ENCODE peak calls at places on chromosomes 16 and 17, in five cellular contexts. A is NCI-H2171 treated with DMSO at 0.1 percent for 48 hours, L is NCI-H1048, K is fibroblast of villous mesenchyme, F is cardiac muscle cell. Q is an unnamed sample.

GRCh38 chr17:11140028-11140427 is 101.0 kb upstream of the SHISA6 start:
- DNase-seq in A (no peak), L (no peak), K (no peak), F (no peak), Q (no peak)

GRCh38 chr16:86066755-86067154 is 167.8 kb downstream of the IRF8 start:
- DNase-seq in A (no peak), L (no peak), K (no peak), F (no peak), Q (no peak)

GRCh38 chr16:74586948-74587347 is 20.0 kb downstream of the GLG1 start:
- DNase-seq in A (no peak), L (no peak), K (no peak), F (no peak), Q (no peak)

GRCh38 chr16:67943619-67944503 is at the start of gene LCAT:
- DNase-seq in A (no peak), L (no peak), K (peak; percentile 43), F (no peak), Q (no peak)

GRCh38 chr16:51156836-51157235 is 5.8 kb upstream of the SALL1 start:
- DNase-seq in A (no peak), L (no peak), K (no peak), F (no peak), Q (no peak)

GRCh38 chr16:1119766-1120611 is 23.9 kb upstream of the C1QTNF8 start:
- DNase-seq in A (no peak), L (no peak), K (no peak), F (no peak), Q (no peak)

GRCh38 chr16:88534731-88535141 is 35.5 kb upstream of the ZC3H18 start:
- DNase-seq in A (no peak), L (no peak), K (peak; percentile 42), F (peak; percentile 58), Q (no peak)

GRCh38 chr16:85699628-85700027 is 10.9 kb upstream of the GINS2 start:
- DNase-seq in A (no peak), L (no peak), K (peak; percentile 16), F (peak; percentile 68), Q (peak; percentile 56)

GRCh38 chr17:14719942-14720341 is 419.1 kb downstream of the HS3ST3B1 start:
- DNase-seq in A (no peak), L (no peak), K (no peak), F (no peak), Q (no peak)

GRCh38 chr17:72077326-72077960 is 43.4 kb upstream of the SOX9 start:
- DNase-seq in A (no peak), L (no peak), K (no peak), F (no peak), Q (no peak)

GRCh38 chr16:71367243-71367976 is 8.9 kb downstream of the CALB2 start:
- DNase-seq in A (peak; percentile 11), L (no peak), K (peak; percentile 38), F (peak; percentile 76), Q (peak; percentile 27)

GRCh38 chr16:3751878-3752277 is 34.6 kb upstream of the TRAP1 start:
- DNase-seq in A (no peak), L (no peak), K (no peak), F (no peak), Q (no peak)